ENCODE peak calls at places on chromosomes 11 and 22, in five cellular contexts. G is heart left ventricle, F is esophagus squamous epithelium, P is body of pancreas, Q is right lobe of liver. H is an unnamed sample.

GRCh38 chr11:21564813-21565212 is 628.1 kb upstream of the ANO5 start:
- DNase-seq in F (no peak), P (no peak), Q (no peak), G (no peak), H (no peak)

GRCh38 chr11:45288395-45288794 is 2.3 kb upstream of the SYT13 start:
- DNase-seq in Q (no peak), G (no peak), P (no peak), F (no peak), H (no peak)

GRCh38 chr11:68168694-68169093 is 44.4 kb downstream of the KMT5B start:
- DNase-seq in Q (peak), F (no peak), P (no peak), G (no peak), H (no peak)

GRCh38 chr11:116077092-116077491 is 572.9 kb upstream of the CADM1 start:
- DNase-seq in Q (no peak), F (no peak), G (no peak), P (no peak), H (no peak)

GRCh38 chr11:115197031-115197430 is 307.2 kb downstream of the CADM1 start:
- DNase-seq in Q (no peak), F (no peak), G (no peak), P (no peak), H (no peak)

GRCh38 chr11:67083786-67084366 is 27.2 kb downstream of the RHOD start:
- DNase-seq in Q (no peak), F (no peak), P (no peak), G (no peak), H (no peak)

GRCh38 chr22:33221566-33221965 is 163.4 kb upstream of the SYN3 start:
- DNase-seq in P (no peak), Q (no peak), G (no peak), F (no peak), H (no peak)

GRCh38 chr11:93648168-93648567 is 13.3 kb upstream of the CEP295 start:
- DNase-seq in F (no peak), Q (no peak), G (no peak), P (no peak), H (no peak)

GRCh38 chr11:69172674-69173073 is 16.9 kb downstream of the SMIM38 start:
- DNase-seq in P (no peak), F (no peak), Q (no peak), G (no peak), H (no peak)

GRCh38 chr11:67648140-67648795 is 2.3 kb downstream of the ACY3 start:
- DNase-seq in Q (no peak), P (peak), G (no peak), F (no peak), H (no peak)

GRCh38 chr11:76796511-76797203 is 13.5 kb downstream of the TSKU start:
- DNase-seq in F (no peak), G (peak), P (no peak), Q (peak), H (no peak)

GRCh38 chr11:11243790-11244469 is 109.1 kb downstream of the CSNK2A3 start:
- DNase-seq in Q (no peak), P (peak), F (no peak), G (peak), H (no peak)

GRCh38 chr11:113675565-113675964 is 30.5 kb downstream of the TMPRSS5 start:
- DNase-seq in F (no peak), G (no peak), Q (no peak), P (no peak), H (no peak)

GRCh38 chr22:17087176-17088131 is 2.7 kb downstream of the IL17RA start:
- DNase-seq in P (no peak), G (no peak), Q (peak), F (no peak), H (no peak)

GRCh38 chr11:113161671-113162589 is 152.5 kb upstream of the TTC12 start:
- DNase-seq in F (no peak), Q (no peak), P (peak), G (no peak), H (peak)

GRCh38 chr22:36928181-36928580 is 14.8 kb downstream of the CSF2RB start:
- DNase-seq in F (no peak), G (no peak), P (no peak), Q (no peak), H (no peak)

GRCh38 chr22:41992496-41992895 is 6.1 kb upstream of the WBP2NL start:
- DNase-seq in G (no peak), Q (no peak), P (no peak), F (no peak), H (no peak)

GRCh38 chr11:93908689-93909088 is 58.3 kb upstream of the VSTM5 start:
- DNase-seq in Q (no peak), P (no peak), F (no peak), G (no peak), H (no peak)

GRCh38 chr22:24115247-24116207 is 65.8 kb upstream of the SUSD2 start:
- DNase-seq in G (no peak), F (no peak), Q (no peak), P (no peak), H (no peak)

GRCh38 chr11:12680246-12680939 is 6.2 kb downstream of the TEAD1 start:
- DNase-seq in F (peak), P (peak), G (peak), Q (no peak), H (peak)

GRCh38 chr11:77046060-77046501 is 11.9 kb downstream of the B3GNT6 start:
- DNase-seq in Q (peak), G (no peak), P (peak), F (no peak), H (peak)

GRCh38 chr22:48843640-48844039 is 984.0 kb downstream of the BRD1 start:
- DNase-seq in Q (no peak), G (no peak), P (no peak), F (no peak), H (no peak)

GRCh38 chr22:47836957-47837356 is 1074.5 kb downstream of the TBC1D22A start:
- DNase-seq in Q (no peak), P (no peak), F (no peak), G (no peak), H (no peak)

GRCh38 chr11:107593941-107594340 is 3.0 kb downstream of the ELMOD1 start:
- DNase-seq in P (no peak), Q (no peak), F (no peak), G (no peak), H (no peak)

GRCh38 chr11:15035283-15035682 is 38.1 kb upstream of the CALCB start:
- DNase-seq in G (no peak), Q (no peak), F (no peak), P (peak), H (no peak)

GRCh38 chr11:73565804-73566203 is 32.1 kb downstream of the FAM168A start:
- DNase-seq in G (no peak), Q (no peak), P (no peak), F (no peak), H (no peak)

GRCh38 chr11:10581481-10582019 is 13.1 kb upstream of the LYVE1 start:
- DNase-seq in F (no peak), G (peak), P (peak), Q (no peak), H (no peak)

DNA sequence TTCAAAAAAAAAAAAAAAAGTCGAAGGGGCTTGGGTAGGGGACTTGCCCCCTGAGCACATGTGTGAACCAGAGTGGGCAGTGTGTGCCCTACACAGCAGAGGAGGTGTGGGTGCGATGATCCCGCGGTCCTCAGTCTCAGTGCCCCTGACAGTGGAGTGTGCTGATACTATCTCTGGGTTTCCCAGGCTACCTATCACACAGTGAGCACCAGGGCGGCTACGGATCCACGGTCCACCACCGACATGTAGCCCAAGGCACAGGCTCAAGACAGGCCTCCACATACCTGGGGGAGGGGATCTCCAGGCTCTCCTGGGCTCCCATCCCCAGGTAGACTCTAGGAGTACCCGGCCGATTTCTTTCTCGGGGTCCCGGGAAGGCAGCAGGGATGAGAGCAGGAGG is 9.1 kb downstream of the B3GAT1 start:
- DNase-seq in P (no peak), F (no peak), Q (no peak), G (no peak), H (no peak)
- H3K4me3 ChIP-seq in P (no peak), F (no peak), Q (no peak), G (no peak), H (no peak)

GRCh38 chr22:46104881-46105493 is 45.3 kb upstream of the PPARA start:
- DNase-seq in Q (no peak), P (no peak), G (no peak), F (no peak), H (no peak)

GRCh38 chr22:46106279-46107022 is 43.9 kb upstream of the PPARA start:
- DNase-seq in G (no peak), Q (peak), P (no peak), F (no peak), H (no peak)

GRCh38 chr22:46107089-46107664 is 43.1 kb upstream of the PPARA start:
- DNase-seq in P (peak), G (peak), Q (peak), F (no peak), H (peak)

GRCh38 chr22:46104170-46104880 is 46.0 kb upstream of the PPARA start:
- DNase-seq in Q (peak), F (no peak), P (peak), G (no peak), H (no peak)

GRCh38 chr22:46105494-46106278 is 44.6 kb upstream of the PPARA start:
- DNase-seq in Q (peak), P (peak), F (no peak), G (no peak), H (no peak)
- TF ChIP-seq POLR2A in Q (no peak), P (peak), F (peak), G (no peak), H (no peak)

DNA sequence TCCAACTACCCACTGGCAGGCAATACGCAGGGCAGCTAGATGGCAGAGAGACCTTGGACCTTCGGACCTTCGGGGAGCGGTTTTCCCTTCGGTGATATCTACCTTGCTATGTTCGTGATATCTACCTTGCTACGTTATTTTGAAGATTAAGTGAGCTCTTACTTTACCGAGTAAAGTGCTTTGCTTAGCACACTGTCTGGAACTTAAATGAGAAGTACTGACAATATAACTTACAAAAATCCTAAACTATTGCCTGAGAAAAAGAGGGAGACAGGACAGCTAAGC is 1.0 kb upstream of the PRDM10 start:
- DNase-seq in Q (peak), G (no peak), F (no peak), P (peak), H (peak)
- H3K4me3 ChIP-seq in Q (peak), G (peak), F (peak), P (peak), H (peak)

GRCh38 chr22:19962909-19963806 is 21.5 kb upstream of the TXNRD2 start:
- DNase-seq in Q (peak), P (peak), G (no peak), F (no peak), H (peak)
- TF ChIP-seq POLR2A in Q (peak), P (peak), G (no peak), F (peak), H (peak)

GRCh38 chr22:19723990-19724827 is 870 bp downstream of the GP1BB start:
- DNase-seq in G (no peak), P (peak), Q (no peak), F (no peak), H (peak)
- H3K4me3 ChIP-seq in G (peak), P (no peak), Q (no peak), F (peak), H (no peak)

GRCh38 chr11:3947084-3947483 is 91.6 kb downstream of the STIM1 start:
- DNase-seq in P (no peak), Q (no peak), G (peak), F (no peak), H (peak)
- TF ChIP-seq POLR2A in P (no peak), Q (no peak), G (no peak), F (peak), H (no peak)

H was measured in thyroid gland.